ENCODE peak calls at places on chromosomes 7 and 10, in five cellular contexts. One of them, this sample, is unnamed.

GRCh38 chr10:15046626-15047025 is 2.9 kb downstream of the OLAH start:
- DNase-seq in T-helper 9 cell: no peak
- DNase-seq in HS-5: no peak
- DNase-seq in activated gamma-delta T cell: no peak
- DNase-seq in activated CD4-positive, CD25-positive, alpha-beta regulatory T cell treated with anti-CD3 and anti-CD28 coated beads, Interleukin-2, amount 50 U/mL, for 72 hours: no peak
- DNase-seq in this sample: peak

GRCh38 chr7:73988197-73988596 is 39.8 kb upstream of the ELN start:
- DNase-seq in T-helper 9 cell: no peak
- DNase-seq in HS-5: no peak
- DNase-seq in activated gamma-delta T cell: no peak
- DNase-seq in activated CD4-positive, CD25-positive, alpha-beta regulatory T cell treated with anti-CD3 and anti-CD28 coated beads, Interleukin-2, amount 50 U/mL, for 72 hours: no peak
- DNase-seq in this sample: no peak

GRCh38 chr10:70381491-70382421 is 669 bp downstream of the LRRC20 start:
- DNase-seq in T-helper 9 cell: no peak
- DNase-seq in HS-5: no peak
- DNase-seq in activated gamma-delta T cell: no peak
- DNase-seq in activated CD4-positive, CD25-positive, alpha-beta regulatory T cell treated with anti-CD3 and anti-CD28 coated beads, Interleukin-2, amount 50 U/mL, for 72 hours: no peak
- DNase-seq in this sample: no peak

GRCh38 chr10:123636598-123637325 is 29.4 kb upstream of the GPR26 start:
- DNase-seq in T-helper 9 cell: no peak
- DNase-seq in HS-5: no peak
- DNase-seq in activated gamma-delta T cell: no peak
- DNase-seq in activated CD4-positive, CD25-positive, alpha-beta regulatory T cell treated with anti-CD3 and anti-CD28 coated beads, Interleukin-2, amount 50 U/mL, for 72 hours: no peak
- DNase-seq in this sample: no peak

GRCh38 chr10:31706921-31707571 is 221.6 kb downstream of the ARHGAP12 start:
- DNase-seq in T-helper 9 cell: no peak
- DNase-seq in HS-5: no peak
- DNase-seq in activated gamma-delta T cell: no peak
- DNase-seq in activated CD4-positive, CD25-positive, alpha-beta regulatory T cell treated with anti-CD3 and anti-CD28 coated beads, Interleukin-2, amount 50 U/mL, for 72 hours: no peak
- DNase-seq in this sample: no peak

GRCh38 chr7:155804897-155805825 is 7.1 kb downstream of the SHH start:
- DNase-seq in T-helper 9 cell: peak
- DNase-seq in HS-5: no peak
- DNase-seq in activated gamma-delta T cell: peak
- DNase-seq in activated CD4-positive, CD25-positive, alpha-beta regulatory T cell treated with anti-CD3 and anti-CD28 coated beads, Interleukin-2, amount 50 U/mL, for 72 hours: peak
- DNase-seq in this sample: no peak

GRCh38 chr10:84026821-84027257 is 112.5 kb upstream of the GHITM start:
- DNase-seq in T-helper 9 cell: no peak
- DNase-seq in HS-5: no peak
- DNase-seq in activated gamma-delta T cell: no peak
- DNase-seq in activated CD4-positive, CD25-positive, alpha-beta regulatory T cell treated with anti-CD3 and anti-CD28 coated beads, Interleukin-2, amount 50 U/mL, for 72 hours: no peak
- DNase-seq in this sample: no peak

GRCh38 chr10:132899054-132899750 is 43.2 kb downstream of the CFAP46 start:
- DNase-seq in T-helper 9 cell: no peak
- DNase-seq in HS-5: no peak
- DNase-seq in activated gamma-delta T cell: no peak
- DNase-seq in activated CD4-positive, CD25-positive, alpha-beta regulatory T cell treated with anti-CD3 and anti-CD28 coated beads, Interleukin-2, amount 50 U/mL, for 72 hours: no peak
- DNase-seq in this sample: no peak

GRCh38 chr7:95550546-95550945 is 45.8 kb downstream of the PDK4 start:
- DNase-seq in T-helper 9 cell: no peak
- DNase-seq in HS-5: no peak
- DNase-seq in activated gamma-delta T cell: no peak
- DNase-seq in activated CD4-positive, CD25-positive, alpha-beta regulatory T cell treated with anti-CD3 and anti-CD28 coated beads, Interleukin-2, amount 50 U/mL, for 72 hours: no peak
- DNase-seq in this sample: no peak

GRCh38 chr10:1368772-1369171 is 312.6 kb downstream of the WDR37 start:
- DNase-seq in T-helper 9 cell: peak
- DNase-seq in HS-5: no peak
- DNase-seq in activated gamma-delta T cell: no peak
- DNase-seq in activated CD4-positive, CD25-positive, alpha-beta regulatory T cell treated with anti-CD3 and anti-CD28 coated beads, Interleukin-2, amount 50 U/mL, for 72 hours: no peak
- DNase-seq in this sample: no peak

GRCh38 chr10:94282369-94282768 is 80.4 kb downstream of the NOC3L start:
- DNase-seq in T-helper 9 cell: no peak
- DNase-seq in HS-5: no peak
- DNase-seq in activated gamma-delta T cell: no peak
- DNase-seq in activated CD4-positive, CD25-positive, alpha-beta regulatory T cell treated with anti-CD3 and anti-CD28 coated beads, Interleukin-2, amount 50 U/mL, for 72 hours: no peak
- DNase-seq in this sample: no peak

GRCh38 chr7:33932832-33933468 is 27.6 kb downstream of the BMPER start:
- DNase-seq in T-helper 9 cell: peak
- DNase-seq in HS-5: peak
- DNase-seq in activated gamma-delta T cell: no peak
- DNase-seq in activated CD4-positive, CD25-positive, alpha-beta regulatory T cell treated with anti-CD3 and anti-CD28 coated beads, Interleukin-2, amount 50 U/mL, for 72 hours: peak
- DNase-seq in this sample: peak

GRCh38 chr7:78148166-78148894 is 349.8 kb downstream of the PHTF2 start:
- DNase-seq in T-helper 9 cell: no peak
- DNase-seq in HS-5: no peak
- DNase-seq in activated gamma-delta T cell: no peak
- DNase-seq in activated CD4-positive, CD25-positive, alpha-beta regulatory T cell treated with anti-CD3 and anti-CD28 coated beads, Interleukin-2, amount 50 U/mL, for 72 hours: no peak
- DNase-seq in this sample: no peak

GRCh38 chr10:59319854-59320253 is 42.5 kb downstream of the FAM13C start:
- DNase-seq in T-helper 9 cell: no peak
- DNase-seq in HS-5: no peak
- DNase-seq in activated gamma-delta T cell: no peak
- DNase-seq in activated CD4-positive, CD25-positive, alpha-beta regulatory T cell treated with anti-CD3 and anti-CD28 coated beads, Interleukin-2, amount 50 U/mL, for 72 hours: no peak
- DNase-seq in this sample: no peak

GRCh38 chr7:1706721-1707613 is 36.9 kb downstream of the ELFN1 start:
- DNase-seq in T-helper 9 cell: no peak
- DNase-seq in HS-5: no peak
- DNase-seq in activated gamma-delta T cell: no peak
- DNase-seq in activated CD4-positive, CD25-positive, alpha-beta regulatory T cell treated with anti-CD3 and anti-CD28 coated beads, Interleukin-2, amount 50 U/mL, for 72 hours: peak
- DNase-seq in this sample: no peak

GRCh38 chr7:76155938-76156337 is 45.8 kb upstream of the SRRM3 start:
- DNase-seq in T-helper 9 cell: no peak
- DNase-seq in HS-5: no peak
- DNase-seq in activated gamma-delta T cell: no peak
- DNase-seq in activated CD4-positive, CD25-positive, alpha-beta regulatory T cell treated with anti-CD3 and anti-CD28 coated beads, Interleukin-2, amount 50 U/mL, for 72 hours: no peak
- DNase-seq in this sample: no peak

GRCh38 chr7:32070406-32071360 is at the start of gene PDE1C:
- DNase-seq in T-helper 9 cell: no peak
- DNase-seq in HS-5: no peak
- DNase-seq in activated gamma-delta T cell: no peak
- DNase-seq in activated CD4-positive, CD25-positive, alpha-beta regulatory T cell treated with anti-CD3 and anti-CD28 coated beads, Interleukin-2, amount 50 U/mL, for 72 hours: no peak
- DNase-seq in this sample: no peak

GRCh38 chr7:78412216-78412858 is 613.8 kb downstream of the PHTF2 start:
- DNase-seq in T-helper 9 cell: no peak
- DNase-seq in HS-5: no peak
- DNase-seq in activated gamma-delta T cell: no peak
- DNase-seq in activated CD4-positive, CD25-positive, alpha-beta regulatory T cell treated with anti-CD3 and anti-CD28 coated beads, Interleukin-2, amount 50 U/mL, for 72 hours: no peak
- DNase-seq in this sample: no peak

GRCh38 chr7:26372211-26372610 is 80.5 kb downstream of the SNX10 start:
- DNase-seq in T-helper 9 cell: no peak
- DNase-seq in HS-5: no peak
- DNase-seq in activated gamma-delta T cell: no peak
- DNase-seq in activated CD4-positive, CD25-positive, alpha-beta regulatory T cell treated with anti-CD3 and anti-CD28 coated beads, Interleukin-2, amount 50 U/mL, for 72 hours: no peak
- DNase-seq in this sample: no peak

This sample was measured in BJ.